ENCODE peak calls at places on chromosomes 1 and 21, in six cellular contexts. R is K562, Z is IMR-90, E is A549, J is HepG2, T is GM12878. A is an unnamed sample.

GRCh38 chr1:209207701-209208286 is 375.7 kb upstream of the CAMK1G start:
- DNase-seq in R (peak; percentile 60), Z (peak; percentile 45), E (peak; percentile 45), J (peak; percentile 24), T (no peak), A (peak; percentile 79)

GRCh38 chr21:36145259-36145658 is 10.4 kb downstream of the CBR3 start:
- DNase-seq in R (no peak), Z (no peak), E (no peak), J (no peak), T (no peak), A (no peak)

GRCh38 chr1:30763654-30764248 is 6.2 kb upstream of the LAPTM5 start:
- DNase-seq in R (no peak), Z (peak; percentile 48), E (no peak), J (no peak), T (no peak), A (no peak)

GRCh38 chr1:53402891-53403655 is 56.1 kb upstream of the DMRTB1 start:
- DNase-seq in R (no peak), Z (no peak), E (no peak), J (no peak), T (no peak), A (no peak)

GRCh38 chr1:145804235-145805045 is 19.5 kb downstream of the RNF115 start:
- DNase-seq in R (no peak), Z (no peak), E (no peak), J (no peak), T (no peak), A (no peak)

GRCh38 chr1:72397786-72398185 is 115.4 kb upstream of the NEGR1 start:
- DNase-seq in R (no peak), Z (peak; percentile 74), E (no peak), J (no peak), T (no peak), A (no peak)

GRCh38 chr21:34276711-34277425 is 86.9 kb upstream of the KCNE2 start:
- DNase-seq in R (peak; percentile 5), Z (no peak), E (no peak), J (no peak), T (peak; percentile 21), A (no peak)

GRCh38 chr1:4511374-4511773 is 143.0 kb upstream of the AJAP1 start:
- DNase-seq in R (no peak), Z (no peak), E (no peak), J (no peak), T (no peak), A (no peak)

GRCh38 chr1:240487493-240487892 is 124.5 kb downstream of the GREM2 start:
- DNase-seq in R (no peak), Z (no peak), E (no peak), J (no peak), T (no peak), A (no peak)

GRCh38 chr21:42653492-42654061 is at the start of gene PDE9A:
- DNase-seq in R (no peak), Z (no peak), E (no peak), J (no peak), T (no peak), A (peak; percentile 86)

GRCh38 chr21:39518055-39518844 is 66.5 kb downstream of the SH3BGR start:
- DNase-seq in R (peak; percentile 82), Z (peak; percentile 32), E (peak; percentile 65), J (peak; percentile 60), T (peak; percentile 4), A (peak; percentile 86)

GRCh38 chr1:218585565-218586184 is 240.5 kb downstream of the TGFB2 start:
- DNase-seq in R (no peak), Z (peak; percentile 86), E (peak; percentile 95), J (no peak), T (no peak), A (peak; percentile 49)

GRCh38 chr1:94463765-94464330 is 45.7 kb downstream of the ABCD3 start:
- DNase-seq in R (peak; percentile 52), Z (peak; percentile 71), E (peak; percentile 66), J (peak; percentile 71), T (no peak), A (peak; percentile 63)

GRCh38 chr21:39103689-39104088 is 79.6 kb downstream of the PSMG1 start:
- DNase-seq in R (no peak), Z (peak; percentile 67), E (no peak), J (no peak), T (no peak), A (no peak)

DNA sequence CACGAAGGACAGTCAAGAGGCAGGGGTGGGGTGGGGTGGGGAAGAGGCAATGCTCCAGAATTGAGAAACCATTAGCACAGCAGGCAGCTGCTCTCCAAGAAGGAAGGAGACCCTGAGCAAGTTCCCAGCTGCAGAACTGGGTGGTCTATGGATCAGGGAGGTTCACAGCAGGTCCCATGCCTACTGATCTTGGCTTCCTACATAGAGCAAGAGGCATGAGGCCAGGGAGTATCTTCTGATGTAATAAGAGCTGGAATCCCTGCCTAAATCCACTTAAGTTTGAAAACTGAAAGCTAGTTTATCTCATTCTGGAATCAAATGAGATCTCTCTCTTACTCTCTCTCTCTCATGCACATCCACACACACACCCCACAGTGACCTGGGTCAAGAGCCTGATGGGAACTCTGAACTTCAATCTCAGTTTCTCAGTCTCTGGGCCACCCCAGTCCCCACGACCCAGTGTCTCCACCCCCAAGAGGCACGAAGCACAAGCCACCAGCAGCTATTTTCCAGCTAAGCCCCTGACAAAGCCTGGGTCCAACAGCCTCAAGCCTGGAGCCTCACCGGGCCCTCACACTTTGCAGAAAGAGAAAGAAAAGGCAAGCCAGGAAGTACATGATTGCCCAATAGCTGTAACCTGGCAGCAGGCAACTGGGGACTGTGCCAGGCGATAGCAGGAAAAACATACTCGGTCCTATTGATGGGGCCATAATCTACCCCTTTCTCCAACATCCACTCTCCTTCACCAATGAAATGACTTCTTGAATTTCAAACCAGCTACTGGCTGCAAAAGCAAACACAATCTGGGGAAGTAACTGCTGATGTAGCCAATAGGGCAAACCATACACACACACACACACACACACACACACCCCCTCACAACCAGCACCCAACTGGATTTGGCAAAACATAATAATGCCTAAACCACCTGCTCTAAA is 2.2 kb downstream of the NUAK2 start:
- DNase-seq in R (no peak), Z (peak; percentile 78), E (peak; percentile 80), J (peak; percentile 88), T (no peak), A (no peak)
- TF ChIP-seq BHLHE40 in R (no peak), Z (no peak), E (no peak), J (no peak), T (no peak), A (no peak)

DNA sequence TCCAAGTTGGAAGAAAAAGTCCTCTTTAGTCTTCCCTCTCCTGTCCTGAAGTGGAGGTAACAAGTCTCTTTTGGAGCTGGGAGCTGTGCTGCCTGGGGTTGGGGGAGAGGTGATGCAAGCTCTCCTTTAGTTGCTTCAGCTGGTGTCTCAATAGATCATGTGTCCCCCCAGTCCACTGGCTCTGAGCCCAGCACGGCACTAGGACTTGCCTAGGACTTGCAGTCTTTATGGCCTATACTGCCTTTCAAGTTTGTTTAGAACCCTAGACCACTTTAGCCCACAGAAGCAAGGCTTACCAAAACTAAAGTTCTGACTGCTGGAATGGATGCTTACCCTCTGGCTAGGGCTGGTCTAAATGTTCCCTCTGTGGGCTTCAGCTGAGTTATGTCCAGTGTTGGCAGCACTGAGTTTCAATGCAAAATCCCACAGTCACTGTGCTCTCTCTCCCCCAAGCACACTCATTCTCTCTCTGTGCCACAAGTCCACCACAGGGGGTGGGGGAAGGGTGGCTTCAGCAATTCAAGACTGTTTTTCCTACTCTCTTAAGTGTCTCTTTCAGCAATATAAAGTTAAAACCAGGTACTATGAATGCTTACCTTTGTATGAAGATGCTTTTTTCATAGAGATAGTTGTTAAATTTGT is 185.0 kb downstream of the DNAH14 start:
- DNase-seq in R (no peak), Z (no peak), E (no peak), J (no peak), T (no peak), A (no peak)
- TF ChIP-seq BHLHE40 in R (no peak), Z (no peak), E (no peak), J (no peak), T (no peak), A (no peak)

GRCh38 chr1:155104605-155105534 is 22.8 kb upstream of the EFNA1 start:
- DNase-seq in R (no peak), Z (no peak), E (no peak), J (no peak), T (no peak), A (no peak)

GRCh38 chr1:155094622-155094948 is 15.9 kb downstream of the EFNA3 start:
- DNase-seq in R (no peak), Z (no peak), E (no peak), J (no peak), T (no peak), A (no peak)

GRCh38 chr1:155103325-155103724 is 24.4 kb upstream of the EFNA1 start:
- DNase-seq in R (no peak), Z (no peak), E (no peak), J (peak; percentile 52), T (no peak), A (no peak)

GRCh38 chr1:155093938-155094621 is 15.4 kb downstream of the EFNA3 start:
- DNase-seq in R (peak; percentile 75), Z (peak; percentile 45), E (peak; percentile 66), J (peak; percentile 46), T (no peak), A (no peak)

DNA sequence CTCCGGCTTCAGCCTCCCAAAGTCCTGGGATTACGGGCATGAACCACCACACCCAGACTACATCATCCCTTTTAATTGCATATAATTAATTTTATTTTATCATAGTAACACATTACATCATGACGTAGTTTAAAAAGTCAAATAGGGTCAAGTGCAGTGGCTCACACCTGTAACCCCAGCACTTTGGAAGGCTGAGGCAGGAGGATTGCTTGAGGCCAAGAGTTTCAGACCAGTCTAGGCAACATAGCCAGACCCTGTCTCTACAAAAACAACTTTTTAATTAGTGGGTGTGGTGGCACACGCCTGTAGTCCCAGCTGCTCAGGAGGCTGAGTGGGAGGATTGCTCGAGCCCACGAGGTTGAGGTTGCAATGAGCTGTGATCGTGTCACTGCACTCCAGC is 20.7 kb downstream of the EFNA3 start:
- DNase-seq in R (no peak), Z (no peak), E (no peak), J (no peak), T (no peak), A (no peak)
- TF ChIP-seq BHLHE40 in R (no peak), Z (no peak), E (no peak), J (no peak), T (no peak), A (no peak)

GRCh38 chr1:178612261-178612660 is 99.4 kb downstream of the TEX35 start:
- DNase-seq in R (no peak), Z (peak; percentile 83), E (no peak), J (no peak), T (no peak), A (no peak)

GRCh38 chr1:178606839-178607238 is 93.9 kb downstream of the TEX35 start:
- DNase-seq in R (no peak), Z (no peak), E (no peak), J (no peak), T (no peak), A (no peak)

GRCh38 chr1:178613271-178613945 is 100.5 kb downstream of the TEX35 start:
- DNase-seq in R (no peak), Z (no peak), E (no peak), J (no peak), T (no peak), A (no peak)

GRCh38 chr1:178609015-178609414 is 96.1 kb downstream of the TEX35 start:
- DNase-seq in R (no peak), Z (peak; percentile 92), E (no peak), J (no peak), T (no peak), A (no peak)

GRCh38 chr1:178607718-178608408 is 95.0 kb downstream of the TEX35 start:
- DNase-seq in R (no peak), Z (no peak), E (no peak), J (no peak), T (peak; percentile 72), A (no peak)
- TF ChIP-seq BHLHE40 in R (no peak), Z (no peak), E (no peak), J (no peak), T (peak; percentile 69), A (no peak)

A was measured in HEK293T.